ENCODE peak calls at places on chromosomes 12 and 14, in six cellular contexts. One of them, this sample, is unnamed.

GRCh38 chr14:91899213-91899612 is 31.9 kb upstream of the TC2N start:
- DNase-seq in H1: no peak
- DNase-seq in left lung: no peak
- DNase-seq in A549: no peak
- DNase-seq in sigmoid colon: no peak
- DNase-seq in hepatocyte: no peak
- DNase-seq in this sample: no peak

GRCh38 chr12:79326225-79326624 is 364.5 kb downstream of the PAWR start:
- DNase-seq in H1: no peak
- DNase-seq in left lung: no peak
- DNase-seq in A549: no peak
- DNase-seq in sigmoid colon: no peak
- DNase-seq in hepatocyte: no peak
- DNase-seq in this sample: no peak

GRCh38 chr14:61281186-61281676 is at the start of gene TMEM30B:
- DNase-seq in H1: peak; percentile 70
- DNase-seq in left lung: peak; percentile 88
- DNase-seq in A549: no peak
- DNase-seq in sigmoid colon: no peak
- DNase-seq in hepatocyte: peak; percentile 89
- DNase-seq in this sample: peak; percentile 92

GRCh38 chr12:57240069-57240921 is 10.7 kb downstream of the STAC3 start:
- DNase-seq in H1: no peak
- DNase-seq in left lung: no peak
- DNase-seq in A549: no peak
- DNase-seq in sigmoid colon: peak; percentile 77
- DNase-seq in hepatocyte: peak; percentile 85
- DNase-seq in this sample: peak; percentile 69

GRCh38 chr12:84553331-84554117 is 359.1 kb downstream of the SLC6A15 start:
- DNase-seq in H1: no peak
- DNase-seq in left lung: no peak
- DNase-seq in A549: no peak
- DNase-seq in sigmoid colon: no peak
- DNase-seq in hepatocyte: no peak
- DNase-seq in this sample: no peak

GRCh38 chr14:69928111-69928523 is 48.9 kb downstream of the SMOC1 start:
- DNase-seq in H1: no peak
- DNase-seq in left lung: no peak
- DNase-seq in A549: no peak
- DNase-seq in sigmoid colon: no peak
- DNase-seq in hepatocyte: peak; percentile 40
- DNase-seq in this sample: no peak

GRCh38 chr12:32773686-32774085 is 18.0 kb upstream of the YARS2 start:
- DNase-seq in H1: no peak
- DNase-seq in left lung: no peak
- DNase-seq in A549: no peak
- DNase-seq in sigmoid colon: no peak
- DNase-seq in hepatocyte: no peak
- DNase-seq in this sample: no peak

GRCh38 chr12:48968004-48968403 is 3.5 kb downstream of the WNT10B start:
- DNase-seq in H1: no peak
- DNase-seq in left lung: no peak
- DNase-seq in A549: no peak
- DNase-seq in sigmoid colon: no peak
- DNase-seq in hepatocyte: no peak
- DNase-seq in this sample: no peak

GRCh38 chr14:32561520-32561919 is 232.4 kb downstream of the AKAP6 start:
- DNase-seq in H1: no peak
- DNase-seq in left lung: no peak
- DNase-seq in A549: no peak
- DNase-seq in sigmoid colon: peak; percentile 66
- DNase-seq in hepatocyte: peak; percentile 35
- DNase-seq in this sample: no peak

GRCh38 chr14:101103321-101103901 is 199.9 kb upstream of the RTL1 start:
- DNase-seq in H1: no peak
- DNase-seq in left lung: no peak
- DNase-seq in A549: no peak
- DNase-seq in sigmoid colon: peak; percentile 40
- DNase-seq in hepatocyte: no peak
- DNase-seq in this sample: no peak

GRCh38 chr12:28172434-28173030 is 17.7 kb upstream of the CCDC91 start:
- DNase-seq in H1: no peak
- DNase-seq in left lung: no peak
- DNase-seq in A549: peak; percentile 50
- DNase-seq in sigmoid colon: no peak
- DNase-seq in hepatocyte: peak; percentile 50
- DNase-seq in this sample: no peak

GRCh38 chr14:20802341-20803084 is at the start of gene RNASE1:
- DNase-seq in H1: no peak
- DNase-seq in left lung: peak; percentile 52
- DNase-seq in A549: peak; percentile 6
- DNase-seq in sigmoid colon: peak; percentile 66
- DNase-seq in hepatocyte: peak; percentile 81
- DNase-seq in this sample: peak; percentile 57

GRCh38 chr12:94689002-94689645 is 38.8 kb upstream of the TMCC3 start:
- DNase-seq in H1: no peak
- DNase-seq in left lung: no peak
- DNase-seq in A549: no peak
- DNase-seq in sigmoid colon: no peak
- DNase-seq in hepatocyte: peak; percentile 13
- DNase-seq in this sample: no peak

GRCh38 chr14:76773956-76774355 is 12.7 kb downstream of the VASH1 start:
- DNase-seq in H1: no peak
- DNase-seq in left lung: no peak
- DNase-seq in A549: no peak
- DNase-seq in sigmoid colon: peak; percentile 60
- DNase-seq in hepatocyte: no peak
- DNase-seq in this sample: no peak

GRCh38 chr14:93114713-93115068 is 1.0 kb downstream of the ITPK1 start:
- DNase-seq in H1: no peak
- DNase-seq in left lung: peak; percentile 56
- DNase-seq in A549: no peak
- DNase-seq in sigmoid colon: no peak
- DNase-seq in hepatocyte: no peak
- DNase-seq in this sample: peak; percentile 59

GRCh38 chr12:60947533-60947932 is 1312.7 kb upstream of the USP15 start:
- DNase-seq in H1: no peak
- DNase-seq in left lung: no peak
- DNase-seq in A549: no peak
- DNase-seq in sigmoid colon: no peak
- DNase-seq in hepatocyte: no peak
- DNase-seq in this sample: no peak

GRCh38 chr14:72503696-72504368 is 390.1 kb downstream of the DPF3 start:
- DNase-seq in H1: no peak
- DNase-seq in left lung: no peak
- DNase-seq in A549: no peak
- DNase-seq in sigmoid colon: no peak
- DNase-seq in hepatocyte: no peak
- DNase-seq in this sample: no peak

GRCh38 chr14:92748259-92749016 is at the start of gene LGMN:
- DNase-seq in H1: peak; percentile 82
- DNase-seq in left lung: peak; percentile 96
- DNase-seq in A549: peak; percentile 97
- DNase-seq in sigmoid colon: peak; percentile 99
- DNase-seq in hepatocyte: peak; percentile 95
- DNase-seq in this sample: peak; percentile 97

GRCh38 chr12:54967461-54967860 is 17.1 kb downstream of the TESPA1 start:
- DNase-seq in H1: no peak
- DNase-seq in left lung: no peak
- DNase-seq in A549: no peak
- DNase-seq in sigmoid colon: no peak
- DNase-seq in hepatocyte: no peak
- DNase-seq in this sample: no peak

GRCh38 chr14:93984987-93985410 is 8.6 kb upstream of the ASB2 start:
- DNase-seq in H1: no peak
- DNase-seq in left lung: no peak
- DNase-seq in A549: peak; percentile 76
- DNase-seq in sigmoid colon: peak; percentile 80
- DNase-seq in hepatocyte: peak; percentile 74
- DNase-seq in this sample: peak; percentile 27

GRCh38 chr12:56392331-56392730 is 29.7 kb upstream of the APOF start:
- DNase-seq in H1: no peak
- DNase-seq in left lung: no peak
- DNase-seq in A549: no peak
- DNase-seq in sigmoid colon: no peak
- DNase-seq in hepatocyte: no peak
- DNase-seq in this sample: no peak

GRCh38 chr12:25830456-25830855 is 128.0 kb upstream of the RASSF8 start:
- DNase-seq in H1: no peak
- DNase-seq in left lung: no peak
- DNase-seq in A549: no peak
- DNase-seq in sigmoid colon: no peak
- DNase-seq in hepatocyte: no peak
- DNase-seq in this sample: no peak

GRCh38 chr12:105947906-105948305 is 190.8 kb downstream of the NUAK1 start:
- DNase-seq in H1: no peak
- DNase-seq in left lung: no peak
- DNase-seq in A549: no peak
- DNase-seq in sigmoid colon: no peak
- DNase-seq in hepatocyte: no peak
- DNase-seq in this sample: no peak

GRCh38 chr12:38120438-38120837 is 196.1 kb upstream of the ALG10B start:
- DNase-seq in H1: no peak
- DNase-seq in left lung: no peak
- DNase-seq in A549: no peak
- DNase-seq in sigmoid colon: no peak
- DNase-seq in hepatocyte: no peak
- DNase-seq in this sample: no peak

GRCh38 chr12:38113991-38114390 is 202.6 kb upstream of the ALG10B start:
- DNase-seq in H1: no peak
- DNase-seq in left lung: no peak
- DNase-seq in A549: no peak
- DNase-seq in sigmoid colon: no peak
- DNase-seq in hepatocyte: no peak
- DNase-seq in this sample: no peak

GRCh38 chr12:38118632-38119031 is 197.9 kb upstream of the ALG10B start:
- DNase-seq in H1: no peak
- DNase-seq in left lung: no peak
- DNase-seq in A549: no peak
- DNase-seq in sigmoid colon: no peak
- DNase-seq in hepatocyte: no peak
- DNase-seq in this sample: no peak

DNA sequence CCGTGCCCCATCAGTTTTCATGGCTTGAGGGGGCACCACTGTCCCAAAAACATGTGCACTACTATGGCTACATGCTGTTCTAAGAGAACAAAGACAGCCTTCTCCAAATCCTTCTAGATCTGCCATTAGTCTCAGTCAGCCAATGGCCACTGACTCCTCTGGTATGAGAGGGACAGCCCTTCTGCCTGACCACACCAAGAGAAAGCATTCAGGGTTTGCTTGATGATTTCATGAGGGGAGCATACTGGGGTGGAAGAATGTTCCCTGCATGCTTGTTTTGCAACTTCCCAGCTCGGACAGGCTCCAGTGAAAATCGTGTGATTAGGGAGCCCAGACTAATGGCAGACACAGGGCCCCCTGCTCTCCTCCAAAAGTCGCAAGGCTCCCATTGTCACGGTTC is 199.6 kb upstream of the ALG10B start:
- DNase-seq in H1: no peak
- DNase-seq in left lung: no peak
- DNase-seq in A549: no peak
- DNase-seq in sigmoid colon: no peak
- DNase-seq in hepatocyte: no peak
- DNase-seq in this sample: no peak
- H3K9me3 ChIP-seq in H1: peaks cover 65% of the 10 kb centered on the region
- H3K9me3 ChIP-seq in left lung: no peaks in the 10 kb centered on the region
- H3K9me3 ChIP-seq in A549: no peaks in the 10 kb centered on the region
- H3K9me3 ChIP-seq in sigmoid colon: no peaks in the 10 kb centered on the region
- H3K9me3 ChIP-seq in hepatocyte: no peaks in the 10 kb centered on the region
- H3K9me3 ChIP-seq in this sample: no peaks in the 10 kb centered on the region

DNA sequence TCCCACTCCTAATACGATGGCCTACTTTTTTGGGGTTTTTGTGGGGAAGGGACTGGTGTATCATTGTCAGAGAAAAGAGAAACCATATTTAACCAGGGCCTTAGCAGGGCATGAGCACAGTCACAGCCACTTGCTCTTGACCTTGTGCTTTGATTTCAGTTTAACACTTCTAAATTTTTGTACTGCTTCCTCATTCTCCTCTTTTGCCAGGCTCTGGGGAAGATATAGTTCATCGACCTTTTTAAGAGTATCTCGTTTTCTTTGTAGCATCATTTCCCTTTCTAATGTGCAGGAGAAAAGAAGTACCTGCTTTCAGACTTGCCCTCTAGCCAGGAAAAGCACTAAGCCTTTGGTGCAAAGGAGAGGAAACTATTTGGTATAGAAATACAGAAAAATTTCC is 2.2 kb downstream of the ZBTB1 start:
- DNase-seq in H1: no peak
- DNase-seq in left lung: no peak
- DNase-seq in A549: no peak
- DNase-seq in sigmoid colon: no peak
- DNase-seq in hepatocyte: no peak
- DNase-seq in this sample: no peak
- H3K27ac ChIP-seq in H1: no peak overlapping the region
- H3K27ac ChIP-seq in left lung: peak overlapping the region; percentile 49
- H3K27ac ChIP-seq in A549: peak overlapping the region; percentile 97
- H3K27ac ChIP-seq in sigmoid colon: peak overlapping the region; percentile 99
- H3K27ac ChIP-seq in hepatocyte: peak overlapping the region; percentile 100
- H3K27ac ChIP-seq in this sample: peak overlapping the region; percentile 37

DNA sequence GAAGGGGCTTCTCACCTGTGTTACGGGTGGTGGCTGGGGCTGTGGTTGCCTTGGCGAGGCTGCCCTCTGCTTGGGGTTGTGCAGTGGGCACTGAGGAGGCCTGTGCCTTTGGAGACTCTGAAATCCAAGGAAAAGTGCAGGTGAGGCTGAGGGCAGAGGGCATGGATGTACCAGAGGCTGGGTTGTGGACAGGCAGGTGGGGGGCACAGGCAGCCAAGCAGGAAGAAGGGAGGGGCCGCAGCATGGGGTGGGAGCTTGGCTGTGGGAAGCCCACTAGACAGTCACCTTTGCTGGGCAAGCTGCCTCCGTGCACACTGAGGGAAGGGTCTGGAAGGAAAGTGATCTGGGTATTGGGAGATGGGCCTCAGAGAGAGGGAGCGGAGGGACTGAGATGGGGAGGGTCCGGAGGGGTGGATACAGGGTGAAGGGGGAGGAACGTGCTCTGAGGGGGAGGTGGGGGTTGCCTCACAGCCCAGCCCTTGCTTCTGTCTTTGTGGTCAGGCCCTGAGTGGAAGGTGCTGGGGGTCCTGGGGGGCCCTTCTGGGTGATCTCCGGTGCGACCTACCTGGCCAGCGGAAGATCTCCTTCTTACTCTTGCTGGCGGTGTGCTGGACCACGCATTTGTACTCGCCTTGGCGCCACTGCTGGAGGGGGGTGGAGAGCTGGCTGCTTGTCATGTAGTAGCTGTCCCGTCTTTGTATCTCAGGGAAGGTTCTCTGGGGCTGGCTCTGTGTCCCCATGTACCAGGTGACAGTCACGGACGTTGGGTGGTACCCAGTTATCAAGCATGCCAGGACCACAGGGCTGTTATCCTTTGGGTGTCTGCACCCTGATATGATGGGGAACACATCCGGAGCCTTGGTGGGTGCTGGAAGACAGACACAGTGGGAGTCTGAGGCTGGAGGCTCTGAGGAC is 318.7 kb downstream of the TMEM121 start:
- DNase-seq in H1: no peak
- DNase-seq in left lung: peak; percentile 28
- DNase-seq in A549: no peak
- DNase-seq in sigmoid colon: no peak
- DNase-seq in hepatocyte: no peak
- DNase-seq in this sample: no peak
- H3K9me3 ChIP-seq in H1: peaks cover 69% of the 10 kb centered on the region
- H3K9me3 ChIP-seq in left lung: no peaks in the 10 kb centered on the region
- H3K9me3 ChIP-seq in A549: no peaks in the 10 kb centered on the region
- H3K9me3 ChIP-seq in sigmoid colon: no peaks in the 10 kb centered on the region
- H3K9me3 ChIP-seq in hepatocyte: no peaks in the 10 kb centered on the region
- H3K9me3 ChIP-seq in this sample: no peaks in the 10 kb centered on the region

GRCh38 chr14:52048641-52049204 is 20.1 kb downstream of the NID2 start:
- DNase-seq in H1: no peak
- DNase-seq in left lung: no peak
- DNase-seq in A549: no peak
- DNase-seq in sigmoid colon: peak; percentile 75
- DNase-seq in hepatocyte: no peak
- DNase-seq in this sample: no peak
- H3K27ac ChIP-seq in H1: no peak overlapping the region
- H3K27ac ChIP-seq in left lung: no peak overlapping the region
- H3K27ac ChIP-seq in A549: no peak overlapping the region
- H3K27ac ChIP-seq in sigmoid colon: peak overlapping the region; percentile 77
- H3K27ac ChIP-seq in hepatocyte: no peak overlapping the region
- H3K27ac ChIP-seq in this sample: no peak overlapping the region